ENCODE peak calls at places on chromosomes 12 and 14, in ten cellular contexts. J, B, I, F, P, O, C, Y, D and V are unnamed samples.

GRCh38 chr12:68772714-68773113 is 26.7 kb downstream of the SLC35E3 start:
- DNase-seq in J (no peak), B (no peak), I (no peak), F (no peak), P (no peak), O (no peak), C (no peak), Y (peak; percentile 49), D (no peak), V (no peak)

GRCh38 chr14:23153891-23154796 is 29.3 kb downstream of the SLC7A8 start:
- DNase-seq in J (no peak), B (peak; percentile 97), I (peak; percentile 96), F (peak; percentile 92), P (peak; percentile 91), O (peak; percentile 95), C (no peak), Y (no peak), D (peak; percentile 96), V (peak; percentile 96)

GRCh38 chr12:57890191-57891120 is 43.9 kb upstream of the CTDSP2 start:
- DNase-seq in J (no peak), B (no peak), I (no peak), F (no peak), P (no peak), O (no peak), C (no peak), Y (no peak), D (peak; percentile 73), V (no peak)

GRCh38 chr12:50610171-50610570 is 105.4 kb downstream of the DIP2B start:
- DNase-seq in J (no peak), B (no peak), I (no peak), F (no peak), P (no peak), O (no peak), C (no peak), Y (no peak), D (no peak), V (no peak)

GRCh38 chr12:49612210-49612609 is 6.8 kb upstream of the FAM186B start:
- DNase-seq in J (peak; percentile 30), B (no peak), I (no peak), F (no peak), P (no peak), O (no peak), C (no peak), Y (no peak), D (no peak), V (no peak)

GRCh38 chr12:92912052-92912451 is 17.0 kb downstream of the EEA1 start:
- DNase-seq in J (no peak), B (no peak), I (no peak), F (no peak), P (no peak), O (no peak), C (no peak), Y (no peak), D (peak; percentile 86), V (no peak)

GRCh38 chr14:25680934-25681333 is 631.0 kb upstream of the STXBP6 start:
- DNase-seq in J (no peak), B (no peak), I (no peak), F (no peak), P (peak; percentile 76), O (no peak), C (no peak), Y (no peak), D (no peak), V (no peak)

GRCh38 chr14:33959692-33960151 is 8.8 kb upstream of the EGLN3 start:
- DNase-seq in J (no peak), B (no peak), I (no peak), F (no peak), P (no peak), O (no peak), C (no peak), Y (no peak), D (no peak), V (no peak)

GRCh38 chr12:107057071-107057834 is 36.1 kb downstream of the CRY1 start:
- DNase-seq in J (no peak), B (no peak), I (no peak), F (no peak), P (no peak), O (no peak), C (no peak), Y (no peak), D (peak; percentile 59), V (no peak)

GRCh38 chr12:121925361-121925725 is 7.0 kb downstream of the CFAP251 start:
- DNase-seq in J (no peak), B (no peak), I (no peak), F (no peak), P (no peak), O (no peak), C (no peak), Y (no peak), D (peak; percentile 91), V (no peak)

GRCh38 chr12:30345735-30346445 is 349.8 kb downstream of the IPO8 start:
- DNase-seq in J (no peak), B (no peak), I (no peak), F (no peak), P (no peak), O (no peak), C (no peak), Y (no peak), D (peak; percentile 2), V (no peak)

GRCh38 chr12:47990351-47991105 is 13.7 kb downstream of the COL2A1 start:
- DNase-seq in J (no peak), B (no peak), I (no peak), F (no peak), P (no peak), O (no peak), C (peak; percentile 15), Y (peak; percentile 68), D (no peak), V (peak; percentile 40)

GRCh38 chr14:76011959-76012802 is 26.6 kb downstream of the IFT43 start:
- DNase-seq in J (no peak), B (peak; percentile 31), I (peak; percentile 61), F (no peak), P (no peak), O (peak; percentile 50), C (no peak), Y (no peak), D (no peak), V (peak; percentile 72)

GRCh38 chr14:99164712-99165111 is 107.3 kb downstream of the BCL11B start:
- DNase-seq in J (no peak), B (no peak), I (no peak), F (no peak), P (no peak), O (no peak), C (no peak), Y (no peak), D (no peak), V (no peak)

GRCh38 chr14:59407246-59407615 is 57.9 kb downstream of the GPR135 start:
- DNase-seq in J (peak; percentile 26), B (peak; percentile 42), I (no peak), F (no peak), P (no peak), O (peak; percentile 41), C (no peak), Y (no peak), D (peak; percentile 97), V (no peak)

GRCh38 chr12:34097213-34097612 is 74.9 kb downstream of the ALG10 start:
- DNase-seq in J (no peak), B (no peak), I (no peak), F (no peak), P (no peak), O (no peak), C (no peak), Y (no peak), D (no peak), V (no peak)

GRCh38 chr12:32522322-32523221 is 123.2 kb downstream of the FGD4 start:
- DNase-seq in J (no peak), B (no peak), I (no peak), F (no peak), P (no peak), O (no peak), C (no peak), Y (no peak), D (no peak), V (no peak)

GRCh38 chr14:59998575-59998974 is 78.6 kb downstream of the LRRC9 start:
- DNase-seq in J (no peak), B (no peak), I (no peak), F (no peak), P (no peak), O (no peak), C (no peak), Y (no peak), D (no peak), V (no peak)

GRCh38 chr14:68678471-68678870 is 114.4 kb downstream of the ZFP36L1 start:
- DNase-seq in J (no peak), B (no peak), I (no peak), F (no peak), P (no peak), O (no peak), C (no peak), Y (no peak), D (no peak), V (peak; percentile 36)
- H3K4me1 ChIP-seq in J (peaks cover 57% of the 10 kb centered on the region), B (peaks cover 33% of the 10 kb centered on the region), I (peaks cover 18% of the 10 kb centered on the region), F (peaks cover 44% of the 10 kb centered on the region), P (peaks cover 16% of the 10 kb centered on the region), O (no peaks in the 10 kb centered on the region), C (peaks cover 26% of the 10 kb centered on the region), Y (peaks cover 27% of the 10 kb centered on the region), D (peaks cover 40% of the 10 kb centered on the region), V (peaks cover 25% of the 10 kb centered on the region)

DNA sequence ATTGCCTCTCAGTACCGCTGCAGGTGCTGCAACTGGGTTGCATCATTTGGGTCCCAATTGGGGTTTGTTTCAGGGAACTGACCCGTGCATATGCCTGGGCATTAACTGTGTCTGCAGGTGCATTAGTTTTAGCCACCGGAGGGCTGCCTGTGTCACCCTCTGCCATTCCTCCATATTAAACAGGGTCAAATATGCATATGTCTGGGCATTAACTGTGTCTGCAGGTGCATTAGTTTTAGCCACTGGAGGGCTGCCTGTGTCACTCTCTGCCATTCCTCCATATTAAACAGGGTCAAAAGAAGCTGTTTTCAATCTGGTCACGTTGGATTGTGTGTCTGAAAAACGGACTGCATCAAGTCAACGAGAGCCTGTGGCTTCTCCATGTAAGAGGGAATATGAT is 1317.0 kb downstream of the TMEM121 start:
- DNase-seq in J (no peak), B (no peak), I (no peak), F (no peak), P (no peak), O (no peak), C (no peak), Y (no peak), D (no peak), V (no peak)
- H3K4me1 ChIP-seq in J (peaks cover 45% of the 10 kb centered on the region), B (peaks cover 2% of the 10 kb centered on the region), I (peaks cover 9% of the 10 kb centered on the region), F (peaks cover 21% of the 10 kb centered on the region), P (no peaks in the 10 kb centered on the region), O (peaks cover 3% of the 10 kb centered on the region), C (peaks cover 8% of the 10 kb centered on the region), Y (peaks cover 13% of the 10 kb centered on the region), D (no peaks in the 10 kb centered on the region), V (no peaks in the 10 kb centered on the region)

GRCh38 chr14:48349689-48350088 is 674.3 kb upstream of the MDGA2 start:
- DNase-seq in J (no peak), B (no peak), I (no peak), F (no peak), P (no peak), O (no peak), C (no peak), Y (no peak), D (no peak), V (no peak)

GRCh38 chr14:48350971-48351370 is 675.6 kb upstream of the MDGA2 start:
- DNase-seq in J (no peak), B (no peak), I (no peak), F (no peak), P (no peak), O (no peak), C (no peak), Y (no peak), D (no peak), V (no peak)
- H3K4me1 ChIP-seq in J (no peaks in the 10 kb centered on the region), B (no peaks in the 10 kb centered on the region), I (no peaks in the 10 kb centered on the region), F (no peaks in the 10 kb centered on the region), P (no peaks in the 10 kb centered on the region), O (no peaks in the 10 kb centered on the region), C (no peaks in the 10 kb centered on the region), Y (no peaks in the 10 kb centered on the region), D (no peaks in the 10 kb centered on the region), V (no peaks in the 10 kb centered on the region)

GRCh38 chr12:9760699-9761406 is at the start of gene CD69:
- DNase-seq in J (no peak), B (no peak), I (no peak), F (no peak), P (no peak), O (no peak), C (peak; percentile 66), Y (peak; percentile 71), D (no peak), V (no peak)
- H3K4me1 ChIP-seq in J (no peaks in the 10 kb centered on the region), B (no peaks in the 10 kb centered on the region), I (no peaks in the 10 kb centered on the region), F (no peaks in the 10 kb centered on the region), P (no peaks in the 10 kb centered on the region), O (no peaks in the 10 kb centered on the region), C (peaks cover 49% of the 10 kb centered on the region), Y (peaks cover 51% of the 10 kb centered on the region), D (no peaks in the 10 kb centered on the region), V (no peaks in the 10 kb centered on the region)